ENCODE peak calls at places on chromosomes 16 and 17, in nine cellular contexts. D is heart right ventricle, R is tibial artery, M is neural progenitor cell, H is epithelial cell of esophagus, B is fibroblast of villous mesenchyme, Z is mucosa of descending colon, O is mesothelial cell of epicardium, P is BJ. A is an unnamed sample.

GRCh38 chr17:42774066-42774750 is 959 bp downstream of the VPS25 start:
- DNase-seq in D (no peak), R (no peak), M (no peak), H (peak; percentile 59), B (no peak), Z (no peak), O (no peak), P (no peak), A (no peak)

GRCh38 chr17:60391419-60392041 is 403 bp downstream of the USP32 start:
- DNase-seq in D (no peak), R (no peak), M (peak; percentile 86), H (no peak), B (no peak), Z (no peak), O (peak; percentile 82), P (no peak), A (peak; percentile 82)

GRCh38 chr16:11546522-11547485 is 39.9 kb downstream of the LITAF start:
- DNase-seq in D (no peak), R (no peak), M (no peak), H (peak; percentile 40), B (peak; percentile 82), Z (no peak), O (no peak), P (peak; percentile 35), A (no peak)

GRCh38 chr16:28326881-28327610 is 34.7 kb downstream of the SBK1 start:
- DNase-seq in D (peak; percentile 34), R (peak; percentile 64), M (peak; percentile 81), H (peak; percentile 54), B (peak; percentile 46), Z (peak; percentile 74), O (peak; percentile 67), P (no peak), A (peak; percentile 89)

GRCh38 chr16:67847064-67847861 is at the start of gene CENPT:
- DNase-seq in D (peak; percentile 54), R (no peak), M (peak; percentile 22), H (peak; percentile 90), B (peak; percentile 63), Z (peak; percentile 52), O (peak; percentile 59), P (no peak), A (peak; percentile 38)

GRCh38 chr16:15434425-15435215 is at the start of gene BMERB1:
- DNase-seq in D (peak; percentile 78), R (peak; percentile 91), M (peak; percentile 92), H (peak; percentile 60), B (peak; percentile 64), Z (peak; percentile 19), O (peak; percentile 55), P (no peak), A (peak; percentile 94)

GRCh38 chr17:4988168-4988567 is 693 bp upstream of the CAMTA2 start:
- DNase-seq in D (no peak), R (peak; percentile 86), M (no peak), H (no peak), B (no peak), Z (no peak), O (no peak), P (no peak), A (no peak)

GRCh38 chr17:51496378-51496777 is 236.0 kb downstream of the UTP18 start:
- DNase-seq in D (no peak), R (no peak), M (no peak), H (no peak), B (no peak), Z (no peak), O (no peak), P (no peak), A (no peak)

GRCh38 chr17:67813803-67814180 is 11.5 kb upstream of the BPTF start:
- DNase-seq in D (no peak), R (no peak), M (no peak), H (no peak), B (no peak), Z (no peak), O (no peak), P (no peak), A (no peak)

GRCh38 chr16:870856-871561 is 70.5 kb upstream of the GNG13 start:
- DNase-seq in D (no peak), R (no peak), M (no peak), H (no peak), B (no peak), Z (no peak), O (no peak), P (no peak), A (peak; percentile 12)

GRCh38 chr16:88390265-88390664 is 7.5 kb downstream of the ZNF469 start:
- DNase-seq in D (no peak), R (no peak), M (no peak), H (no peak), B (no peak), Z (no peak), O (no peak), P (no peak), A (no peak)

GRCh38 chr17:3888343-3889171 is 4.3 kb downstream of the CAMKK1 start:
- DNase-seq in D (peak; percentile 86), R (peak; percentile 90), M (peak; percentile 68), H (peak; percentile 95), B (peak; percentile 92), Z (peak; percentile 75), O (peak; percentile 55), P (peak; percentile 80), A (peak; percentile 75)

GRCh38 chr17:64145751-64146417 is 15.9 kb upstream of the ERN1 start:
- DNase-seq in D (peak; percentile 98), R (peak; percentile 98), M (peak; percentile 99), H (peak; percentile 100), B (peak; percentile 100), Z (peak; percentile 97), O (peak; percentile 92), P (peak; percentile 96), A (peak; percentile 90)
- TF ChIP-seq CTCF in D (no peak), R (peak; percentile 37), M (no peak), H (peak; percentile 25), B (no peak), Z (no peak), O (no peak), P (no peak), A (no peak)

DNA sequence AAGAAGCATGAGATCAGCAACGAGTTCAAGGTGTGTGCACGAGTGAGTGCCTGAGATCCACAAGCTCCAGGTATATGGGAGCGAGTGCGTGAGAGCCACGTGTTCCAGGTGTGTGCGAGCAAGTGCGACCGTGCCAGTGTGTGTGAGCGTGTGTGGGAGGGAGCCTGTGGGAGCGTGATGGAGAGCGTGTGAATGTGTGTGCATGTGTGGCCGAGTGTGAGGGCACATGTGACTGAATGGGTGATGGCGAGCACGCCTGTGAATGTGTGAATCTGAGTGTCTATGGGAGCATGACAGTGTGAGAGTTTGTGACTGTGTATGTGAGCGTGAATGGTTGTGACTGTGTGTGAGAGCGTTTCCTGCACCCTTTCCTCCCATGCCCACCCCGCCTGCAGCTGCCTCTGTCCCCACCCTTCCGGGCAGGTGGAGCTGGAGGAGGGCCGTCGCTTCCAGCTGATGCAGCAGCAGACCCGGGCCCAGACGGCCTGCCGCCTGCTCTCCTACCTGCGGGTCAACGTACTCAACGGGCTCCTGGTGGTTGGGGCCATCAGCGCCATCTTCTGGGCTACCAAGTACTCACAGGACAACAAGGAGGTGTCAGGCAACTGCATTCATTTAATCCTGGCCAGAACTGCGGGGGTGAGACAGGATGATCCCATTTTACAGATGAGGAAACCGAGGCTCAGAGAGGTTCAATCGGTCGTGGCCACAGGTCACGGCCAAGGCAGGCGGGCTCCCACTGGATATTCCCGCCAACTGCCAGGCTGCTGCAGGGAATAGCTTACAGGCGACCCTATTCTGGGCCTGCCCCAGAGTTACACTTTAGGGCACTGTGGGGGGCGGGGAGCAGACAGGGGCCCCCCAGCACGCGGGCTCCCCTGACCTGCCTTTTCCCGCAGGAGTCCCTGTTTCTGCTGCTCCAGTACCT is 3.7 kb downstream of the TMC8 start:
- DNase-seq in D (no peak), R (no peak), M (peak; percentile 87), H (peak; percentile 78), B (peak; percentile 36), Z (peak; percentile 83), O (no peak), P (no peak), A (peak; percentile 65)
- TF ChIP-seq CTCF in D (peak; percentile 55), R (no peak), M (peak; percentile 72), H (peak; percentile 67), B (peak; percentile 42), Z (peak; percentile 14), O (peak; percentile 21), P (peak; percentile 51), A (peak; percentile 42)

DNA sequence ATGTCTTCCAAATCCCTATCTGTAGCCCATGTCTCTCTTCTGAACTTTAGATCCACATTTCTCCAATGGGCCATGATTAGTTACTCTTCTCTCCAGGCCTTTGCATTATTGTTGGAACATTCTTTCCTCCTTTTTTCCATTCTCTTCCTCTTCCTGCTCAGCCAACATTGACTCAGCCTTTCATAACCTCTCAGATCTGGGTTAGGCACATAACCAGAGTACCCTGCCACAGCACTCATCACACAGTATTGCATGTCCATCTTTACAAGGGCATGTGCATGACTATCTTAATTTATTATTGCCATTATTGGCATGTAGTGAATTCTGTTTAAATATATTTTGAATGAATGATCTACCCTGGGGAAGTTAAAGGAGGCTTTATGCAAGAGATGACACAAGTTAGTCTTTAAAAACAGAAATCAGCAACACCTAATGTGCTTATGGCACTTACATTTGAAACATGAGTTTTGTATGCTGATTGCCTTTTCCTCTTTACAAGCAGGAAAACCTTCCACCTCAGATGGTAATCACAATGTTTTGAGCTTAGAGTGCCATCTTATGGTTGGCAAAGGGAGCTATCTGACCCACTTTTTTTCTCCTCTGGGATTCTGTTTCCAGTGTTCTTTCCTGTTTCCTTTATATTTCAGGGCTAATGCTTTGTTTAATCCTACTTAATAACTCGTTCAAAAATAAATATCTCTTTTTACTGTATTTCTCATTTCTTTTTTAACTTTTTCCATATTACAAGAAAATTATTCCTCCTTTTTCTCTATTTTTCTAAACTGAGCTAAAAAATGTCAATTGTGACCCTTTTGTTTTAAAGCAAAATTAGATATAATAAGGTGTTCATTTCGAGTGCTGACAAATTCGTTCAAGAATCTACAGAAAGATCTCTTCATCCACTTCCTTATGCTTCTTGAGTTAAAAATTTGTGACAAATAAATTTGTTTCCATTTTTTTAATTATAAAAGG is 151.0 kb upstream of the RBL2 start:
- DNase-seq in D (no peak), R (no peak), M (peak; percentile 54), H (peak; percentile 51), B (peak; percentile 44), Z (no peak), O (no peak), P (no peak), A (no peak)
- TF ChIP-seq CTCF in D (peak; percentile 38), R (peak; percentile 41), M (peak; percentile 63), H (peak; percentile 70), B (peak; percentile 51), Z (peak; percentile 10), O (no peak), P (peak; percentile 60), A (peak; percentile 12)

DNA sequence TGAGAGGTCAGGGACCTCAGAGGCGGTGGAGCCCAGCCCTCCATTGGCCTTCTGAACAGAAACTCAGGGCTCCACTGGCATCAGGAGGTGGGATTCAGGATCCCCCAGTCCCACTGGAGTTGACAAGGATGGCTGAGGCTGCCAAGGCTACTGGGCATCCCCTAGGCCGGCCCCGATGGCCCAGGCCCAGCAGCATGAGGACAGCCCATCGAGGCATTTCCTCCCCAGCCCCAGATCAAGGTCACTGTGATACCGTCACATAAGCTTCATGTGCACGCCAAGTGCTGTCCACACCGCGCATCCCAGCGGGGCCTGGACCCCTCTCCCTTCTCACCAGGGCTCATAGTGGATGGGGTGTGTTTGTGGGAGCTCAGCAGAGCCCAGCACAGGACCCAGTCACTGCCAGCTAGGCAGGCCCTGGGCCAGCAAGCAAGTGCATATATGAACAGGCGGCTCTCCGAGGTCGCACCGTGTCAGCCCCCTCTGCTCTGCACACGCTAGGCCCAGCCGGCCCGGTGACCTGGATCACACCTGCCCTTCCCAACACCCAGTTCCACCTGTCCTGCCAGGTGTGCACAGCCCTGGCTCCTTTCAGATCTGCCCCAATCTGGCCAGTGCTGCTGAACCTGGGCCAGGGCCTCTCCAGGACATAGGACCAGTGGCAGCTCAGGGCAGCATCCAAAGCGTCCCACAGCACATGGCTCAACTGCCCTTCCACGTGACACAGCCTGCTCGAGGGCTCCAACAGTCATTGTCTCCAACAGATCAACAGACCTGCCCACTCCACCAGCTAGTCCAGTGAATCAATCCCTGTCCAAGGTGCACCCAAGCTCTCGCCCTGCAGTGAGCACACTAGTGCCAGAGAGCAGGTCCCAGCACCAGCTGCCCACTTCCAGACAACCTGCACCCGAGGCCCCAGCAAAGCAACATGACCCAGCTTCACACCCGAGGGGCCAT is 32.8 kb upstream of the RASD1 start:
- DNase-seq in D (no peak), R (no peak), M (no peak), H (no peak), B (no peak), Z (peak; percentile 17), O (no peak), P (no peak), A (no peak)
- TF ChIP-seq CTCF in D (no peak), R (no peak), M (no peak), H (no peak), B (no peak), Z (no peak), O (no peak), P (no peak), A (no peak)